ENCODE peak calls at places on chromosomes 5 and 9, in eight cellular contexts. One of them, this sample, is unnamed.

GRCh38 chr9:81411961-81412360 is 277.4 kb downstream of the TLE1 start:
- DNase-seq in adrenal gland: no peak
- DNase-seq in prostate gland: no peak
- DNase-seq in left lung: no peak
- DNase-seq in tibial artery: no peak
- DNase-seq in mucosa of descending colon: no peak
- DNase-seq in fibroblast of lung: peak; percentile 85
- DNase-seq in osteoblast: no peak
- DNase-seq in this sample: no peak

GRCh38 chr5:106127341-106127781 is 1543.4 kb downstream of the EFNA5 start:
- DNase-seq in adrenal gland: no peak
- DNase-seq in prostate gland: no peak
- DNase-seq in left lung: no peak
- DNase-seq in tibial artery: no peak
- DNase-seq in mucosa of descending colon: no peak
- DNase-seq in fibroblast of lung: peak; percentile 54
- DNase-seq in osteoblast: no peak
- DNase-seq in this sample: no peak

GRCh38 chr9:37302277-37302676 is 120.2 kb upstream of the GRHPR start:
- DNase-seq in adrenal gland: no peak
- DNase-seq in prostate gland: no peak
- DNase-seq in left lung: no peak
- DNase-seq in tibial artery: no peak
- DNase-seq in mucosa of descending colon: no peak
- DNase-seq in fibroblast of lung: no peak
- DNase-seq in osteoblast: no peak
- DNase-seq in this sample: no peak

GRCh38 chr5:146633273-146633672 is 117.3 kb upstream of the GPR151 start:
- DNase-seq in adrenal gland: no peak
- DNase-seq in prostate gland: no peak
- DNase-seq in left lung: no peak
- DNase-seq in tibial artery: no peak
- DNase-seq in mucosa of descending colon: no peak
- DNase-seq in fibroblast of lung: no peak
- DNase-seq in osteoblast: no peak
- DNase-seq in this sample: no peak

GRCh38 chr5:53111139-53111538 is 1.6 kb upstream of the MOCS2 start:
- DNase-seq in adrenal gland: no peak
- DNase-seq in prostate gland: no peak
- DNase-seq in left lung: no peak
- DNase-seq in tibial artery: no peak
- DNase-seq in mucosa of descending colon: no peak
- DNase-seq in fibroblast of lung: no peak
- DNase-seq in osteoblast: no peak
- DNase-seq in this sample: no peak

GRCh38 chr5:139178948-139179347 is 19.2 kb downstream of the SIL1 start:
- DNase-seq in adrenal gland: peak; percentile 52
- DNase-seq in prostate gland: peak; percentile 40
- DNase-seq in left lung: no peak
- DNase-seq in tibial artery: no peak
- DNase-seq in mucosa of descending colon: no peak
- DNase-seq in fibroblast of lung: peak; percentile 60
- DNase-seq in osteoblast: no peak
- DNase-seq in this sample: no peak

GRCh38 chr9:104854613-104855012 is 73.3 kb downstream of the ABCA1 start:
- DNase-seq in adrenal gland: no peak
- DNase-seq in prostate gland: no peak
- DNase-seq in left lung: no peak
- DNase-seq in tibial artery: no peak
- DNase-seq in mucosa of descending colon: no peak
- DNase-seq in fibroblast of lung: no peak
- DNase-seq in osteoblast: no peak
- DNase-seq in this sample: peak; percentile 37

GRCh38 chr9:95085036-95085770 is 232.3 kb downstream of the FANCC start:
- DNase-seq in adrenal gland: no peak
- DNase-seq in prostate gland: peak; percentile 75
- DNase-seq in left lung: no peak
- DNase-seq in tibial artery: no peak
- DNase-seq in mucosa of descending colon: peak; percentile 29
- DNase-seq in fibroblast of lung: no peak
- DNase-seq in osteoblast: peak; percentile 60
- DNase-seq in this sample: no peak

GRCh38 chr5:54363669-54364068 is 53.3 kb upstream of the ARL15 start:
- DNase-seq in adrenal gland: no peak
- DNase-seq in prostate gland: no peak
- DNase-seq in left lung: no peak
- DNase-seq in tibial artery: no peak
- DNase-seq in mucosa of descending colon: no peak
- DNase-seq in fibroblast of lung: peak; percentile 53
- DNase-seq in osteoblast: no peak
- DNase-seq in this sample: no peak

DNA sequence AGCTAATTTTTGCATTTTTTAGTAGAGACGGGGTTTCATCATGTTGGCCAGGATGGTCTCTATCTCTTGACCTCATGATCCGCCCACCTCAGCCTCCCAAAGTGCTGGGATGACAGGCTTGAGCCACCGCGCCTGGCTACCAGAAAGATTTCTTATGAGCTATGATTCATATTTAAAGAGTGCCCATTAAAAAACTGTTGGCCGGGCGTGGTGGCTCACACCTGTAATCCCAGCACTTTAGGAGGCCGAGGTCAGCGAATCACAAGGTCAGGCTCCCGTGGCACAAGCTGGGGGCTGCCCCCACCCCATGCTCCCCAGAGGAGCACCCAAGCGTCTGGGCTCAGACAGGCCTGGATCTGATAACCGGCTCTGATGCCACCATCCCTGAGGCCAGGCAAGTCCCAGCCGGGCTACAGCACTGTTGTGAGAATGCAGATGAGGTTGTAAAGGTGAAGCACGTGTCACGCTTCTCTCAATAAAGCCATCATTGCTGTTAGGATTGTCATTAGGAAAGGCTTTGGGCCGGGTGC is 13.9 kb downstream of the QRFP start:
- DNase-seq in adrenal gland: no peak
- DNase-seq in prostate gland: no peak
- DNase-seq in left lung: peak; percentile 62
- DNase-seq in tibial artery: no peak
- DNase-seq in mucosa of descending colon: peak; percentile 33
- DNase-seq in fibroblast of lung: no peak
- DNase-seq in osteoblast: no peak
- DNase-seq in this sample: no peak
- H3K36me3 ChIP-seq in adrenal gland: peaks cover 96% of the 10 kb centered on the region
- H3K36me3 ChIP-seq in prostate gland: peaks cover 49% of the 10 kb centered on the region
- H3K36me3 ChIP-seq in left lung: peaks cover 100% of the 10 kb centered on the region
- H3K36me3 ChIP-seq in tibial artery: peaks cover 90% of the 10 kb centered on the region
- H3K36me3 ChIP-seq in mucosa of descending colon: peaks cover 32% of the 10 kb centered on the region
- H3K36me3 ChIP-seq in fibroblast of lung: peaks cover 41% of the 10 kb centered on the region
- H3K36me3 ChIP-seq in osteoblast: peaks cover 95% of the 10 kb centered on the region
- H3K36me3 ChIP-seq in this sample: no peaks in the 10 kb centered on the region

GRCh38 chr5:10400834-10401233 is 40.8 kb upstream of the ROPN1L start:
- DNase-seq in adrenal gland: no peak
- DNase-seq in prostate gland: no peak
- DNase-seq in left lung: no peak
- DNase-seq in tibial artery: peak; percentile 30
- DNase-seq in mucosa of descending colon: no peak
- DNase-seq in fibroblast of lung: no peak
- DNase-seq in osteoblast: no peak
- DNase-seq in this sample: no peak

GRCh38 chr5:10400411-10400810 is 41.3 kb upstream of the ROPN1L start:
- DNase-seq in adrenal gland: no peak
- DNase-seq in prostate gland: no peak
- DNase-seq in left lung: no peak
- DNase-seq in tibial artery: no peak
- DNase-seq in mucosa of descending colon: no peak
- DNase-seq in fibroblast of lung: no peak
- DNase-seq in osteoblast: no peak
- DNase-seq in this sample: no peak

GRCh38 chr5:10399839-10400238 is 41.8 kb upstream of the ROPN1L start:
- DNase-seq in adrenal gland: no peak
- DNase-seq in prostate gland: no peak
- DNase-seq in left lung: no peak
- DNase-seq in tibial artery: no peak
- DNase-seq in mucosa of descending colon: no peak
- DNase-seq in fibroblast of lung: no peak
- DNase-seq in osteoblast: no peak
- DNase-seq in this sample: no peak

GRCh38 chr5:10393491-10393890 is 40.0 kb downstream of the MARCHF6 start:
- DNase-seq in adrenal gland: no peak
- DNase-seq in prostate gland: no peak
- DNase-seq in left lung: no peak
- DNase-seq in tibial artery: no peak
- DNase-seq in mucosa of descending colon: no peak
- DNase-seq in fibroblast of lung: peak; percentile 59
- DNase-seq in osteoblast: peak; percentile 87
- DNase-seq in this sample: no peak

GRCh38 chr5:10396552-10396951 is 43.1 kb downstream of the MARCHF6 start:
- DNase-seq in adrenal gland: no peak
- DNase-seq in prostate gland: no peak
- DNase-seq in left lung: no peak
- DNase-seq in tibial artery: no peak
- DNase-seq in mucosa of descending colon: no peak
- DNase-seq in fibroblast of lung: no peak
- DNase-seq in osteoblast: no peak
- DNase-seq in this sample: no peak
- H3K36me3 ChIP-seq in adrenal gland: peaks cover 48% of the 10 kb centered on the region
- H3K36me3 ChIP-seq in prostate gland: peaks cover 8% of the 10 kb centered on the region
- H3K36me3 ChIP-seq in left lung: peaks cover 91% of the 10 kb centered on the region
- H3K36me3 ChIP-seq in tibial artery: peaks cover 46% of the 10 kb centered on the region
- H3K36me3 ChIP-seq in mucosa of descending colon: no peaks in the 10 kb centered on the region
- H3K36me3 ChIP-seq in fibroblast of lung: peaks cover 10% of the 10 kb centered on the region
- H3K36me3 ChIP-seq in osteoblast: peaks cover 56% of the 10 kb centered on the region
- H3K36me3 ChIP-seq in this sample: peaks cover 54% of the 10 kb centered on the region

DNA sequence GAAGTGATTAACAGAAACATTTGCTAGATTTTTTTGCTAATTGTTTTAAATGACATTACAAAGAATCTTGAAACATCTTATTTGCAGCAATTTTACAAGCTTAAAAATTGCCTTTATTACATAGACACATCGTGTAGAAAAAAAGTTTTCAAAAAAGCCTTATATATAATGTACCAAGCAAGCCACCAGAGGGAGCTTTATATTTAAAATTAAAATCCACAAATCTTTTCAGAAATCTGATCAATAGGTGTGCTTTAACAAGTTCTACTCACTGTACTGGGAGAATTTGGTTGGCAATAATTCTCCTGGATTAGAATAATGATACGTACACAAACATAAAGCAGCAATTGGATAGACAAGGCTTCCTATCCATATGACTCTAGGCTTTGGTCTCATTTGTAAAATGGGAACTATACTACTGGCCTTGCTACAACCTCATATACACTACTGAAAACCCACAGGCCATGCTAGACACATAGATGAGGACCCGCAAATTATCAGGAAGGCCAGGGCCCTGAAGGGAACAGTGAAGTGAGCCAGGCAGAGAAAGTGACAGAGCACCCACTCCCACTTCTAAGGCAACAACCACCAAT is 4.8 kb downstream of the PSMB7 start:
- DNase-seq in adrenal gland: no peak
- DNase-seq in prostate gland: no peak
- DNase-seq in left lung: no peak
- DNase-seq in tibial artery: no peak
- DNase-seq in mucosa of descending colon: no peak
- DNase-seq in fibroblast of lung: no peak
- DNase-seq in osteoblast: peak; percentile 73
- DNase-seq in this sample: peak; percentile 34
- H3K36me3 ChIP-seq in adrenal gland: peaks cover 54% of the 10 kb centered on the region
- H3K36me3 ChIP-seq in prostate gland: no peaks in the 10 kb centered on the region
- H3K36me3 ChIP-seq in left lung: peaks cover 81% of the 10 kb centered on the region
- H3K36me3 ChIP-seq in tibial artery: peaks cover 71% of the 10 kb centered on the region
- H3K36me3 ChIP-seq in mucosa of descending colon: no peaks in the 10 kb centered on the region
- H3K36me3 ChIP-seq in fibroblast of lung: peaks cover 4% of the 10 kb centered on the region
- H3K36me3 ChIP-seq in osteoblast: peaks cover 82% of the 10 kb centered on the region
- H3K36me3 ChIP-seq in this sample: peaks cover 69% of the 10 kb centered on the region

DNA sequence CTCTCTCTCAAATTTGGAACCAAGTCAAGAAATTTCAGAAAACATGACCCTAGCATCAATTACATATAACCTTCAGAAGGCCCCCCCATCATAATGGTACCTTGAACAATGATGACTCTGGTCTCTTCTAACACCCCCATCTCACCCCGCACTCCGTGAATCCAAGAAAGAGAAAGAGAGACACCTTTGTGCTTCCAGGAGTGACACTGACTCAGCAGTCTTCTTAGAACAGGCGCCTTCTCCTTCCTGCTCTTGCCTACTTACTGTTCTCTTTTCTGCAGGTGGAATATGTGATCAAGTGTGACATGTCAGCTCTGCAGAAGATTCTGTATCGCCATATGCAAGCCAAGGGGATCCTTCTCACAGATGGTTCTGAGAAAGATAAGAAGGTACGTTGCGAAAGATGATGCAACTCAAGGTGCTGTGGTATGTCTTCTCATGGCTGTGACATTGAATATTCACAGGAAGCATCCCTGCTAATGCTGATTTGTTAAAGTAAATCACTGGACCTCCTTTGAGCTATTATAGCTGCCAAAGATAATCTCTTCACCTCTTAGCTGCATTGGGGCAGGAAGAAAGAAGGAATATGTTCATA is 81.3 kb downstream of the SMARCA2 start:
- DNase-seq in adrenal gland: no peak
- DNase-seq in prostate gland: no peak
- DNase-seq in left lung: no peak
- DNase-seq in tibial artery: no peak
- DNase-seq in mucosa of descending colon: no peak
- DNase-seq in fibroblast of lung: no peak
- DNase-seq in osteoblast: no peak
- DNase-seq in this sample: no peak
- H3K36me3 ChIP-seq in adrenal gland: peaks cover 46% of the 10 kb centered on the region
- H3K36me3 ChIP-seq in prostate gland: peaks cover 4% of the 10 kb centered on the region
- H3K36me3 ChIP-seq in left lung: peaks cover 80% of the 10 kb centered on the region
- H3K36me3 ChIP-seq in tibial artery: peaks cover 50% of the 10 kb centered on the region
- H3K36me3 ChIP-seq in mucosa of descending colon: no peaks in the 10 kb centered on the region
- H3K36me3 ChIP-seq in fibroblast of lung: peaks cover 1% of the 10 kb centered on the region
- H3K36me3 ChIP-seq in osteoblast: peaks cover 37% of the 10 kb centered on the region
- H3K36me3 ChIP-seq in this sample: no peaks in the 10 kb centered on the region

GRCh38 chr9:93640027-93640426 is 63.6 kb downstream of the PHF2 start:
- DNase-seq in adrenal gland: no peak
- DNase-seq in prostate gland: no peak
- DNase-seq in left lung: no peak
- DNase-seq in tibial artery: no peak
- DNase-seq in mucosa of descending colon: no peak
- DNase-seq in fibroblast of lung: no peak
- DNase-seq in osteoblast: no peak
- DNase-seq in this sample: no peak
- H3K36me3 ChIP-seq in adrenal gland: peaks cover 16% of the 10 kb centered on the region
- H3K36me3 ChIP-seq in prostate gland: peaks cover 5% of the 10 kb centered on the region
- H3K36me3 ChIP-seq in left lung: peaks cover 83% of the 10 kb centered on the region
- H3K36me3 ChIP-seq in tibial artery: peaks cover 49% of the 10 kb centered on the region
- H3K36me3 ChIP-seq in mucosa of descending colon: peaks cover 4% of the 10 kb centered on the region
- H3K36me3 ChIP-seq in fibroblast of lung: peaks cover 7% of the 10 kb centered on the region
- H3K36me3 ChIP-seq in osteoblast: peaks cover 22% of the 10 kb centered on the region
- H3K36me3 ChIP-seq in this sample: no peaks in the 10 kb centered on the region

GRCh38 chr5:6607559-6607936 is 25.3 kb downstream of the NSUN2 start:
- DNase-seq in adrenal gland: no peak
- DNase-seq in prostate gland: no peak
- DNase-seq in left lung: no peak
- DNase-seq in tibial artery: no peak
- DNase-seq in mucosa of descending colon: no peak
- DNase-seq in fibroblast of lung: no peak
- DNase-seq in osteoblast: no peak
- DNase-seq in this sample: no peak
- H3K36me3 ChIP-seq in adrenal gland: peaks cover 98% of the 10 kb centered on the region
- H3K36me3 ChIP-seq in prostate gland: no peaks in the 10 kb centered on the region
- H3K36me3 ChIP-seq in left lung: peaks cover 100% of the 10 kb centered on the region
- H3K36me3 ChIP-seq in tibial artery: peaks cover 85% of the 10 kb centered on the region
- H3K36me3 ChIP-seq in mucosa of descending colon: peaks cover 16% of the 10 kb centered on the region
- H3K36me3 ChIP-seq in fibroblast of lung: peaks cover 23% of the 10 kb centered on the region
- H3K36me3 ChIP-seq in osteoblast: peaks cover 92% of the 10 kb centered on the region
- H3K36me3 ChIP-seq in this sample: peaks cover 79% of the 10 kb centered on the region

GRCh38 chr5:34944460-34945047 is 15.2 kb downstream of the DNAJC21 start:
- DNase-seq in adrenal gland: no peak
- DNase-seq in prostate gland: no peak
- DNase-seq in left lung: no peak
- DNase-seq in tibial artery: no peak
- DNase-seq in mucosa of descending colon: no peak
- DNase-seq in fibroblast of lung: no peak
- DNase-seq in osteoblast: no peak
- DNase-seq in this sample: no peak
- H3K36me3 ChIP-seq in adrenal gland: peaks cover 45% of the 10 kb centered on the region
- H3K36me3 ChIP-seq in prostate gland: no peaks in the 10 kb centered on the region
- H3K36me3 ChIP-seq in left lung: peaks cover 97% of the 10 kb centered on the region
- H3K36me3 ChIP-seq in tibial artery: peaks cover 48% of the 10 kb centered on the region
- H3K36me3 ChIP-seq in mucosa of descending colon: no peaks in the 10 kb centered on the region
- H3K36me3 ChIP-seq in fibroblast of lung: peaks cover 5% of the 10 kb centered on the region
- H3K36me3 ChIP-seq in osteoblast: peaks cover 43% of the 10 kb centered on the region
- H3K36me3 ChIP-seq in this sample: peaks cover 18% of the 10 kb centered on the region